ENCODE peak calls at places on chromosomes 16 and 17, in six cellular contexts. S is retinal pigment epithelial cell; T is CD8-positive, alpha-beta T cell; G is HFF-Myc; N is RWPE2; V is foreskin fibroblast. M is an unnamed sample.

GRCh38 chr16:31099860-31100638 is 5.5 kb upstream of the VKORC1 start:
- DNase-seq in S (no peak), G (no peak), V (peak), T (no peak), N (no peak), M (peak)

GRCh38 chr16:29809850-29810698 is 1.9 kb upstream of the PRRT2 start:
- DNase-seq in T (peak), N (no peak), G (no peak), S (no peak), V (peak), M (no peak)

GRCh38 chr17:50264263-50265113 is 9.8 kb upstream of the TMEM92 start:
- DNase-seq in S (no peak), N (peak), G (no peak), V (peak), T (no peak), M (no peak)

GRCh38 chr17:81635973-81636504 is 873 bp downstream of the NPLOC4 start:
- DNase-seq in N (no peak), T (no peak), S (no peak), V (no peak), G (no peak), M (no peak)

GRCh38 chr17:21066394-21066793 is 23.6 kb upstream of the USP22 start:
- DNase-seq in V (peak), S (no peak), T (no peak), N (no peak), G (no peak), M (no peak)

GRCh38 chr17:29592850-29593545 is at the start of gene ANKRD13B:
- DNase-seq in S (no peak), T (peak), N (no peak), V (peak), G (no peak), M (no peak)

GRCh38 chr17:80596760-80597608 is 52.3 kb downstream of the RPTOR start:
- DNase-seq in T (no peak), N (no peak), V (no peak), G (no peak), S (no peak), M (no peak)

GRCh38 chr16:31143036-31143888 is 6.6 kb downstream of the PRSS36 start:
- DNase-seq in N (no peak), T (no peak), S (no peak), G (no peak), V (no peak), M (no peak)

GRCh38 chr16:88754912-88755744 is 29.9 kb downstream of the PIEZO1 start:
- DNase-seq in G (no peak), T (peak), S (no peak), V (peak), N (no peak), M (no peak)

GRCh38 chr17:29251969-29252866 is 5.6 kb downstream of the CRYBA1 start:
- DNase-seq in V (peak), S (no peak), N (no peak), T (no peak), G (peak), M (peak)

DNA sequence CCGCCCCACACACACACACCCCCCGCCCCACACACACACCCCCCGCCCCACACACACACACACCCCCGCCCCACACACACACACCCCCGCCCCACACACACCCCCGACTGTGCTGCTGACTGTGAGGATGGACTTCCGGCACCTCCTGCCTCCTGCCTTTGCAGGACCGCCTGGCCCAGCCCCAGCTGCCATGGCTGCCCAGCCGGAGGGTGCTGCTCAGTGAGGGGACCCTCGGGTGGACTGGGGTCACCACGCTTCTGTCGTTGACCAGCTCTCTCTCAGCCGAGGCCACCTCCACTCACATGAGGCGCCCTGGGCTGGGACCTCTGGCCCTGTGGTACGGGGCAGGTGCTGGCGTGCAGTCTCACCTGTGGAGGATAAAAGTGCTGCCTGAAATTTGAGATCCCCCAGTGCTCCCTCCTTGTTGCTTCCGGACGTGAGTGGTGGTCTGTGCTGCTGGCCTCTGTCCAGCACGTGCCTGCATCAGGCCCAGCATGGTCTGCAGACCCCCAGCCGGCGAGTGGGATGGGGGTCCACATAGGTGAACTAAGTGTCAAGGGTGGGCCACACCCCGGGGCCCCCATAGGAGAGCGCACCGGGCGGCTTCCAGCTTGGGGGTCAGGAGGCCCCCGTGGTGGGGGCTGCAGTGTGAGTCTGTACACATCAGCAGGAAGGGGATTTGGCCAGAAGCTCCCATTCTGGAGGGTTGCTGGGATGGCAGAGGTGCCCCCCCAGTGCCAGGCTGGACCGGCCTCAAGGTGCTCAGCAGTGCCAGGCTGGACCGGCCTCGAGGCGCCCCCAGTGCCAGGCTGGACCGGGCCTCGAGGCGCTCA is 11.2 kb downstream of the METRNL start:
- DNase-seq in V (no peak), S (no peak), G (no peak), T (no peak), N (no peak), M (no peak)
- H3K4me3 ChIP-seq in V (no peak), S (no peak), G (no peak), T (no peak), N (no peak), M (no peak)

GRCh38 chr17:15288859-15289258 is 23.7 kb upstream of the PMP22 start:
- DNase-seq in G (no peak), N (no peak), S (no peak), V (no peak), T (no peak), M (no peak)
- H3K4me3 ChIP-seq in G (no peak), N (no peak), S (no peak), V (no peak), T (no peak), M (no peak)

DNA sequence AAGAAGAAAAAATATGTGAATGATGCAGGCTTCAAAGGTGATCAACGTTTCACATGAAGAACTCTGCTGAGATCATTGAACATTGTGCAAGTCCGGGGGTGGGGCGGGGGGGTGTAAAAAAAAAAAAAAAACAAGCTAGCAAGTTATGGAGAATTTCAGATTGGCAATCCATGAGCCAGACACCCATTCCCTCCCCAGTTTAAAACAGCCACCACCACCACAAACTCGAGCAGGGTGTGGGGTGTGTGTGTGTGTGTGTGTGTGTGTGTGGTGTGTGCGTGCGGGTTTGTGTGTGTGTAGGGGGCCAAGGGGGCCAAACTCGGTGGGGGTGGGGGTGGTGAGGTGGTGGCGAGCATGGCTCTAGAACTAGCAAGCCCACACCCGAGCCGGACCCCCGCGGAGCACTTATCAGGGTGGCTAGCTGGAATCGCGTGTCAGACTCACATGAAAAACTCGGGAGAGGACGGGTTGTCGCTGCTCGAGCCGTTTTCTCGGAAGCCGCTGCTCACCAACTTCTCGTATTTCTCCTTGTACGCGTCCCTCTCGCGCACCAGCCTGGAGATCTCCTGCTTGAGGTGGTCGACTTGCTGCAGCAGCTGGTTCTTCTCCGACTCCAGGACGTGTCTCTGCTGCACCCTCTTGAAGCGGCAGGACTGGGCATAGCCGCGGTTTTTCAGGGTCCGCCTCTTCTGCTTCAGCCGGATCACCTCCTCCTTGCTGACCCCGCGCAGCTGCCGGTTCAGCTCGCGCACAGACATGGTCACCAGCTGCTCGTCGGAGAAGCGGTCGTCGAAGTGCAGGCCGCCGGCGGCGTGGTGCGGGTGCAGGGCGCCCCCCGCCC is 2.0 kb downstream of the MAF start:
- DNase-seq in V (peak), S (no peak), T (peak), G (no peak), N (peak), M (peak)
- H3K4me3 ChIP-seq in V (peak), S (peak), T (peak), G (no peak), N (peak), M (peak)

GRCh38 chr17:1455291-1455747 is 713 bp downstream of the CRK start:
- DNase-seq in G (peak), V (peak), T (peak), N (no peak), S (no peak), M (no peak)

GRCh38 chr17:1449412-1449967 is 6.5 kb downstream of the CRK start:
- DNase-seq in G (no peak), T (no peak), S (no peak), N (no peak), V (no peak), M (no peak)

GRCh38 chr17:1452836-1453235 is 3.2 kb downstream of the CRK start:
- DNase-seq in G (no peak), S (no peak), T (no peak), V (no peak), N (no peak), M (no peak)

GRCh38 chr17:1455748-1456599 is at the start of gene CRK:
- DNase-seq in N (peak), T (peak), G (peak), V (peak), S (peak), M (peak)

GRCh38 chr17:1454541-1454940 is 1.5 kb downstream of the CRK start:
- DNase-seq in N (no peak), G (no peak), T (no peak), S (no peak), V (no peak), M (no peak)
- H3K4me3 ChIP-seq in N (peak), G (peak), T (peak), S (peak), V (peak), M (peak)

GRCh38 chr16:85571563-85571812 is 41.6 kb upstream of the GSE1 start:
- DNase-seq in T (no peak), V (no peak), S (no peak), G (no peak), N (no peak), M (no peak)
- H3K4me3 ChIP-seq in T (no peak), V (no peak), S (no peak), G (no peak), N (no peak), M (no peak)

DNA sequence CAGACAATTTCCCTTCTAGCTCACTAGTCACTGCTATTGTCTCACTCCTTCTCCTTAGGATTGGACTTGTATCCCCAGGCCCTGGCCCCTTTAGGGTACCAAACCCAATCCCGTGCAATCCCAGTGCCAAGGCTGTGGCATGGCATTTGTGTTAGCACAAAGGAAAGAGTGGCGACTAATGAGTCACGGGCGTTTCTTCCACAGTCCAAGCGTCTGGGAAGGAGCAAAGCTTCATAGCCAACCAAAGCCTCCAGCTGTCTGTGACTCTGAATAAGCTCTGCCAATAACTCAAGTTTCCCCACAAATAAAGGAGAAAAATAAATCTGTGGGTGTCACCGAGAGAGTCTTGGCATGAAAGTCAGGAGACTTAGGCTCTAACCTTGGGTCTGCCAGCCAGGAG is 54.7 kb upstream of the COX10 start:
- DNase-seq in T (no peak), S (peak), V (peak), N (no peak), G (no peak), M (no peak)
- H3K4me3 ChIP-seq in T (no peak), S (no peak), V (no peak), N (no peak), G (no peak), M (no peak)

M was measured in skeletal muscle cell.